ENCODE peak calls at places on chromosomes 6 and 20, in ten cellular contexts. M is AG04450; B is activated naive CD4-positive, alpha-beta T cell treated with anti-CD3 and anti-CD28 coated beads, Interleukin-2, amount 10 ng/mL, durations not matched to agents 7 days and 5 days; Y is T1000; J is COR-L47; N is lower lobe of right lung; Q is stimulated activated CD4-positive, alpha-beta T cell treated with anti-CD3 and anti-CD28 coated beads, TNF-alpha, amount 100 ng/mL, for 4 hours; V is HEK293T; L is mammary epithelial cell; P is heart right ventricle. G is an unnamed sample.

GRCh38 chr20:64154590-64155257 is 9.5 kb upstream of the MYT1 start:
- DNase-seq in Y (no peak), Q (no peak), N (peak; percentile 27), B (no peak), V (no peak), P (no peak), M (no peak), J (no peak), L (no peak), G (no peak)

GRCh38 chr20:51500311-51500710 is 42.2 kb downstream of the NFATC2 start:
- DNase-seq in B (peak; percentile 68), Y (no peak), J (no peak), V (no peak), N (no peak), M (no peak), Q (no peak), L (peak; percentile 85), P (no peak), G (no peak)

GRCh38 chr6:130229645-130230044 is 6.9 kb upstream of the SAMD3 start:
- DNase-seq in M (no peak), N (no peak), Y (no peak), Q (no peak), J (no peak), V (no peak), P (no peak), B (no peak), L (no peak), G (no peak)

GRCh38 chr6:111157412-111157811 is 70.1 kb downstream of the SLC16A10 start:
- DNase-seq in J (no peak), M (no peak), L (no peak), Y (no peak), Q (no peak), N (no peak), P (no peak), V (no peak), B (no peak), G (no peak)

GRCh38 chr20:47568019-47568418 is 66.3 kb downstream of the NCOA3 start:
- DNase-seq in L (peak; percentile 19), Q (no peak), J (peak; percentile 16), M (peak; percentile 81), N (no peak), P (peak; percentile 52), V (no peak), B (no peak), Y (no peak), G (peak; percentile 83)

GRCh38 chr6:132598473-132598872 is 8.9 kb upstream of the TAAR5 start:
- DNase-seq in N (no peak), P (no peak), M (no peak), J (no peak), V (peak; percentile 71), B (no peak), L (no peak), Q (no peak), Y (no peak), G (no peak)

GRCh38 chr6:36129889-36130671 is at the start of gene MAPK13:
- DNase-seq in M (no peak), Y (no peak), V (no peak), B (peak; percentile 56), N (peak; percentile 71), L (no peak), J (peak; percentile 69), Q (no peak), P (no peak), G (peak; percentile 79)

GRCh38 chr6:117508450-117508971 is 26.0 kb downstream of the DCBLD1 start:
- DNase-seq in P (no peak), J (no peak), B (no peak), L (no peak), M (no peak), Q (no peak), Y (no peak), N (no peak), V (no peak), G (no peak)

GRCh38 chr6:107202876-107203468 is 87.7 kb upstream of the BEND3 start:
- DNase-seq in L (no peak), J (no peak), N (no peak), Y (no peak), M (no peak), P (no peak), V (no peak), B (no peak), Q (no peak), G (peak; percentile 31)

GRCh38 chr6:18308070-18308735 is 43.9 kb upstream of the DEK start:
- DNase-seq in L (no peak), Q (no peak), J (no peak), B (no peak), N (no peak), M (peak; percentile 36), Y (no peak), P (no peak), V (no peak), G (peak; percentile 78)

GRCh38 chr20:19027971-19028370 is 184.5 kb upstream of the SLC24A3 start:
- DNase-seq in N (no peak), Y (no peak), V (no peak), B (no peak), J (no peak), M (no peak), P (no peak), L (no peak), Q (no peak), G (no peak)

GRCh38 chr20:50731930-50732690 is 730 bp downstream of the PARD6B start:
- DNase-seq in Q (no peak), L (peak; percentile 39), Y (no peak), B (peak; percentile 29), N (no peak), M (no peak), J (no peak), V (no peak), P (no peak), G (no peak)

GRCh38 chr20:5153612-5154542 is 27.1 kb downstream of the CDS2 start:
- DNase-seq in J (no peak), V (no peak), N (no peak), Q (no peak), Y (no peak), M (no peak), B (no peak), L (peak; percentile 94), P (no peak), G (peak; percentile 96)

GRCh38 chr20:50731055-50731929 is at the start of gene PARD6B:
- DNase-seq in Q (peak; percentile 99), Y (peak; percentile 99), M (peak; percentile 84), L (peak; percentile 100), B (peak; percentile 99), N (peak; percentile 98), P (peak; percentile 94), J (peak; percentile 99), V (peak; percentile 99), G (peak; percentile 100)

GRCh38 chr20:20824924-20825584 is 112.6 kb upstream of the RALGAPA2 start:
- DNase-seq in J (peak; percentile 56), M (no peak), B (peak; percentile 68), N (peak; percentile 68), Q (peak; percentile 4), V (peak; percentile 76), L (no peak), P (peak; percentile 65), Y (no peak), G (peak; percentile 42)

GRCh38 chr20:5077761-5078387 is 41.9 kb downstream of the PCNA start:
- DNase-seq in Y (no peak), V (no peak), J (no peak), L (no peak), M (no peak), Q (no peak), B (peak; percentile 44), N (no peak), P (no peak), G (no peak)

GRCh38 chr6:26045046-26045938 is 41.9 kb upstream of the HFE start:
- DNase-seq in Y (peak; percentile 86), M (peak; percentile 82), L (peak; percentile 93), J (peak; percentile 94), Q (peak; percentile 45), N (peak; percentile 69), B (peak; percentile 85), V (no peak), P (peak; percentile 94), G (peak; percentile 88)

GRCh38 chr20:50269111-50270033 is 78.7 kb downstream of the CEBPB start:
- DNase-seq in M (no peak), B (no peak), Q (no peak), N (no peak), Y (no peak), L (no peak), J (no peak), V (no peak), P (no peak), G (no peak)

GRCh38 chr20:51119914-51120313 is 97.0 kb upstream of the KCNG1 start:
- DNase-seq in L (no peak), P (no peak), J (no peak), M (no peak), N (no peak), Y (no peak), B (no peak), V (no peak), Q (no peak), G (no peak)

GRCh38 chr6:132683543-132683942 is 24.6 kb upstream of the TAAR1 start:
- DNase-seq in M (no peak), L (peak; percentile 88), Y (no peak), V (no peak), B (no peak), P (no peak), J (no peak), N (no peak), Q (no peak), G (peak; percentile 16)

GRCh38 chr6:98957440-98957839 is 9.7 kb upstream of the FBXL4 start:
- DNase-seq in V (no peak), Q (no peak), M (peak; percentile 38), L (peak; percentile 43), P (no peak), N (no peak), J (no peak), Y (peak; percentile 68), B (no peak), G (peak; percentile 80)

GRCh38 chr6:154821099-154821498 is 87.9 kb downstream of the SCAF8 start:
- DNase-seq in P (no peak), N (no peak), M (no peak), Y (no peak), Q (no peak), V (no peak), B (no peak), J (no peak), L (no peak), G (no peak)

GRCh38 chr20:45090481-45090880 is 10.4 kb downstream of the KCNS1 start:
- DNase-seq in P (no peak), L (no peak), Y (no peak), M (no peak), N (no peak), Q (no peak), V (no peak), J (no peak), B (no peak), G (no peak)

GRCh38 chr6:15062311-15063252 is 183.3 kb upstream of the JARID2 start:
- DNase-seq in Y (peak; percentile 53), L (peak; percentile 100), V (no peak), Q (no peak), B (no peak), M (peak; percentile 75), P (peak; percentile 28), J (no peak), N (no peak), G (peak; percentile 82)

G was measured in PC-9.